ENCODE peak calls at places on chromosomes 5 and 9, in five cellular contexts. One of them, this sample, is unnamed.

GRCh38 chr5:133220851-133221674 is 169.2 kb downstream of the HSPA4 start:
- DNase-seq in GM12865: no peak
- DNase-seq in AG08396: peak
- DNase-seq in transverse colon: no peak
- DNase-seq in CD4-positive, CD25-positive, alpha-beta regulatory T cell: no peak
- DNase-seq in this sample: no peak

GRCh38 chr5:36744678-36745659 is 131.6 kb upstream of the NIPBL start:
- DNase-seq in CD4-positive, CD25-positive, alpha-beta regulatory T cell: no peak
- DNase-seq in GM12865: peak
- DNase-seq in transverse colon: peak
- DNase-seq in AG08396: peak
- DNase-seq in this sample: peak

GRCh38 chr5:173953528-173954090 is 35.4 kb upstream of the C5orf47 start:
- DNase-seq in GM12865: no peak
- DNase-seq in CD4-positive, CD25-positive, alpha-beta regulatory T cell: no peak
- DNase-seq in transverse colon: no peak
- DNase-seq in AG08396: peak
- DNase-seq in this sample: no peak

GRCh38 chr5:141476132-141476909 is 555 bp downstream of the PCDHGC3 start:
- DNase-seq in transverse colon: peak
- DNase-seq in CD4-positive, CD25-positive, alpha-beta regulatory T cell: no peak
- DNase-seq in GM12865: peak
- DNase-seq in AG08396: peak
- DNase-seq in this sample: peak

GRCh38 chr5:74767579-74767913 is 497 bp downstream of the NSA2 start:
- DNase-seq in GM12865: peak
- DNase-seq in transverse colon: peak
- DNase-seq in CD4-positive, CD25-positive, alpha-beta regulatory T cell: peak
- DNase-seq in AG08396: peak
- DNase-seq in this sample: peak

GRCh38 chr9:80498165-80498564 is 926.4 kb downstream of the TLE4 start:
- DNase-seq in GM12865: no peak
- DNase-seq in AG08396: no peak
- DNase-seq in CD4-positive, CD25-positive, alpha-beta regulatory T cell: no peak
- DNase-seq in transverse colon: no peak
- DNase-seq in this sample: no peak

GRCh38 chr5:131328536-131329186 is 64.8 kb downstream of the CDC42SE2 start:
- DNase-seq in transverse colon: no peak
- DNase-seq in GM12865: no peak
- DNase-seq in AG08396: peak
- DNase-seq in CD4-positive, CD25-positive, alpha-beta regulatory T cell: no peak
- DNase-seq in this sample: no peak

GRCh38 chr5:141663506-141663905 is 12.3 kb upstream of the FCHSD1 start:
- DNase-seq in CD4-positive, CD25-positive, alpha-beta regulatory T cell: no peak
- DNase-seq in AG08396: no peak
- DNase-seq in transverse colon: no peak
- DNase-seq in GM12865: no peak
- DNase-seq in this sample: no peak

GRCh38 chr9:82412586-82412985 is 424.0 kb downstream of the SPATA31D1 start:
- DNase-seq in transverse colon: no peak
- DNase-seq in GM12865: no peak
- DNase-seq in CD4-positive, CD25-positive, alpha-beta regulatory T cell: no peak
- DNase-seq in AG08396: no peak
- DNase-seq in this sample: no peak

GRCh38 chr9:123656565-123656964 is 273.4 kb downstream of the DENND1A start:
- DNase-seq in GM12865: no peak
- DNase-seq in CD4-positive, CD25-positive, alpha-beta regulatory T cell: no peak
- DNase-seq in transverse colon: no peak
- DNase-seq in AG08396: peak
- DNase-seq in this sample: no peak

GRCh38 chr9:25964239-25964638 is 286.0 kb upstream of the TUSC1 start:
- DNase-seq in GM12865: peak
- DNase-seq in transverse colon: no peak
- DNase-seq in AG08396: peak
- DNase-seq in CD4-positive, CD25-positive, alpha-beta regulatory T cell: no peak
- DNase-seq in this sample: peak

GRCh38 chr5:82349651-82350050 is 71.5 kb upstream of the RPS23 start:
- DNase-seq in AG08396: no peak
- DNase-seq in CD4-positive, CD25-positive, alpha-beta regulatory T cell: no peak
- DNase-seq in GM12865: peak
- DNase-seq in transverse colon: peak
- DNase-seq in this sample: no peak

GRCh38 chr9:73528922-73529321 is 377.3 kb downstream of the ANXA1 start:
- DNase-seq in AG08396: no peak
- DNase-seq in transverse colon: no peak
- DNase-seq in GM12865: no peak
- DNase-seq in CD4-positive, CD25-positive, alpha-beta regulatory T cell: no peak
- DNase-seq in this sample: no peak

GRCh38 chr9:114389612-114390368 is 2.0 kb upstream of the AKNA start:
- DNase-seq in GM12865: peak
- DNase-seq in transverse colon: no peak
- DNase-seq in CD4-positive, CD25-positive, alpha-beta regulatory T cell: no peak
- DNase-seq in AG08396: no peak
- DNase-seq in this sample: no peak

GRCh38 chr9:95313010-95313498 is 4.5 kb downstream of the FANCC start:
- DNase-seq in CD4-positive, CD25-positive, alpha-beta regulatory T cell: no peak
- DNase-seq in AG08396: peak
- DNase-seq in GM12865: peak
- DNase-seq in transverse colon: peak
- DNase-seq in this sample: peak

GRCh38 chr5:3325206-3325605 is 270.4 kb upstream of the IRX1 start:
- DNase-seq in AG08396: no peak
- DNase-seq in CD4-positive, CD25-positive, alpha-beta regulatory T cell: no peak
- DNase-seq in GM12865: no peak
- DNase-seq in transverse colon: no peak
- DNase-seq in this sample: no peak

GRCh38 chr9:109098960-109099308 is 20.8 kb downstream of the TMEM245 start:
- DNase-seq in transverse colon: no peak
- DNase-seq in CD4-positive, CD25-positive, alpha-beta regulatory T cell: no peak
- DNase-seq in AG08396: no peak
- DNase-seq in GM12865: no peak
- DNase-seq in this sample: no peak

GRCh38 chr5:170159101-170159698 is 53.5 kb downstream of the FOXI1 start:
- DNase-seq in GM12865: no peak
- DNase-seq in AG08396: peak
- DNase-seq in CD4-positive, CD25-positive, alpha-beta regulatory T cell: no peak
- DNase-seq in transverse colon: no peak
- DNase-seq in this sample: no peak

GRCh38 chr9:108271236-108271635 is 584.5 kb downstream of the ACTL7B start:
- DNase-seq in transverse colon: no peak
- DNase-seq in GM12865: no peak
- DNase-seq in CD4-positive, CD25-positive, alpha-beta regulatory T cell: no peak
- DNase-seq in AG08396: no peak
- DNase-seq in this sample: no peak

GRCh38 chr5:50853151-50853550 is 186.7 kb downstream of the PARP8 start:
- DNase-seq in GM12865: peak
- DNase-seq in CD4-positive, CD25-positive, alpha-beta regulatory T cell: no peak
- DNase-seq in transverse colon: peak
- DNase-seq in AG08396: no peak
- DNase-seq in this sample: peak

GRCh38 chr5:150436141-150436680 is 13.3 kb downstream of the RPS14 start:
- DNase-seq in AG08396: peak
- DNase-seq in CD4-positive, CD25-positive, alpha-beta regulatory T cell: peak
- DNase-seq in transverse colon: peak
- DNase-seq in GM12865: peak
- DNase-seq in this sample: peak

This sample was measured in Ammon's horn.